ENCODE peak calls at places on chromosomes 6 and 20, in nine cellular contexts. O is neural progenitor cell, Q is fibroblast of lung, B is astrocyte, Z is IMR-90, S is PC-9, D is mammary epithelial cell, W is GM23248, H is OCI-LY7. C is an unnamed sample. For H3K4me1, the result is how much of the 10 kb centered on the place peaks cover.

GRCh38 chr20:58759947-58760346 is 67.3 kb downstream of the NPEPL1 start:
- DNase-seq in O (no peak), W (no peak), Z (no peak), D (no peak), B (no peak), H (no peak), Q (no peak), S (no peak), C (no peak)

GRCh38 chr6:6405031-6405430 is 84.6 kb upstream of the F13A1 start:
- DNase-seq in W (no peak), Q (no peak), S (no peak), O (no peak), D (no peak), B (no peak), Z (no peak), H (no peak), C (no peak)

GRCh38 chr6:150586850-150587359 is 12.8 kb upstream of the PLEKHG1 start:
- DNase-seq in H (no peak), W (peak), O (no peak), S (no peak), D (no peak), Q (no peak), Z (no peak), B (no peak), C (no peak)

GRCh38 chr20:17614812-17615644 is 45.2 kb downstream of the DSTN start:
- DNase-seq in W (no peak), S (no peak), O (no peak), Q (no peak), Z (no peak), D (no peak), H (no peak), B (no peak), C (peak)

GRCh38 chr6:148147431-148147830 is 195.2 kb upstream of the SASH1 start:
- DNase-seq in B (no peak), Q (no peak), D (no peak), W (no peak), S (no peak), O (no peak), Z (no peak), H (no peak), C (no peak)

GRCh38 chr6:160275511-160276003 is 16.9 kb upstream of the SLC22A2 start:
- DNase-seq in S (no peak), H (no peak), Z (no peak), W (no peak), B (no peak), D (no peak), Q (no peak), O (no peak), C (no peak)

GRCh38 chr6:42200035-42200434 is 5.3 kb upstream of the GUCA1B start:
- DNase-seq in B (peak), S (no peak), Q (peak), H (no peak), Z (peak), O (no peak), W (peak), D (peak), C (peak)

GRCh38 chr6:12148841-12149240 is 136.7 kb downstream of the HIVEP1 start:
- DNase-seq in O (no peak), B (peak), S (no peak), H (no peak), W (peak), D (no peak), Q (peak), Z (no peak), C (no peak)

GRCh38 chr6:45148278-45148677 is 179.9 kb upstream of the RUNX2 start:
- DNase-seq in S (no peak), Q (peak), B (peak), O (no peak), Z (peak), W (peak), D (peak), H (no peak), C (no peak)

GRCh38 chr20:1375515-1375914 is 17.3 kb downstream of the FKBP1A start:
- DNase-seq in Q (peak), O (no peak), D (peak), W (peak), Z (peak), S (no peak), H (no peak), B (peak), C (no peak)

GRCh38 chr20:58701431-58702160 is 9.0 kb downstream of the NPEPL1 start:
- DNase-seq in H (no peak), D (no peak), W (no peak), B (no peak), Q (no peak), Z (no peak), O (no peak), S (no peak), C (peak)

DNA sequence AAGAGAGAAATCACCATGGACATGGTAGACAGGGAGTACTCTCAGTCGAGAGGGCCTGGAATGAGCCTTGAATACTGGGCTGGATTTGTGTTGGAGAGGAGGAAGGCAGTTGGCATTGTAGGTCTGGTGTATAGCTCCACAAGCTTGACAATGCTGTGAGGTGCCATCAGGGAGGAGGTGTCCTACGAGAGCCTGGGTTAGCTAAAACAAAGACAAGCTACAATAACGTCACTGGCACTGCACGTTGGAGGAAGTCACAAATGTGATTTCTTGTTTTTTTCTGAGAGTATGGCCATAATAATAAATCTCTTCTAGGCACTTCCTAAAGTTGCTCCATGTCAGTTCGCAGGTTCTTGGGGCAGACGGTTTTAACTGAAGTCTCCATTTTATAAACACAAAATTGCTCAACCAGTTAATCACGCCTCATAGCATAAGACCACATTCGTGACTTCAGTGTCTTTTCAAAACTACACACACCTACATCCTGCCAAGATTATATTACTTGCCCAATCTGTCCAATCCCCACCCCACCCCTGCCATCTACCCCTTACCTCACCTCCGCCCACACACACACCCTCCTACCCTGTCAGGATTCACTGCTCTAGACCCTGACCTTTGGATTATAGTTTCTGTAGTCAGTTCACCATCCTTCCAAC is 4.4 kb upstream of the HLA-DMB start:
- DNase-seq in D (no peak), B (peak), Z (peak), S (no peak), H (peak), Q (peak), W (peak), O (no peak), C (no peak)
- H3K27ac ChIP-seq in D (no peak), B (no peak), Z (peak), S (no peak), H (peak), Q (peak), W (no peak), O (no peak), C (no peak)

GRCh38 chr20:31681128-31681727 is 41.4 kb downstream of the BCL2L1 start:
- DNase-seq in O (no peak), D (no peak), B (no peak), S (no peak), Q (no peak), W (no peak), H (no peak), Z (no peak), C (no peak)
- H3K4me1 ChIP-seq in O (under half), D (under half), B (under half), S (under half), Q (under half), W (under half), H (half or more), Z (under half), C (under half)

GRCh38 chr20:57685134-57685851 is 24.5 kb downstream of the PMEPA1 start:
- DNase-seq in W (no peak), H (peak), B (peak), D (no peak), S (no peak), Z (no peak), O (no peak), Q (peak), C (no peak)
- H3K4me2 ChIP-seq in W (no peak), H (peak), B (peak), D (no peak), S (peak), Z (no peak), O (peak), Q (no peak), C (no peak)

DNA sequence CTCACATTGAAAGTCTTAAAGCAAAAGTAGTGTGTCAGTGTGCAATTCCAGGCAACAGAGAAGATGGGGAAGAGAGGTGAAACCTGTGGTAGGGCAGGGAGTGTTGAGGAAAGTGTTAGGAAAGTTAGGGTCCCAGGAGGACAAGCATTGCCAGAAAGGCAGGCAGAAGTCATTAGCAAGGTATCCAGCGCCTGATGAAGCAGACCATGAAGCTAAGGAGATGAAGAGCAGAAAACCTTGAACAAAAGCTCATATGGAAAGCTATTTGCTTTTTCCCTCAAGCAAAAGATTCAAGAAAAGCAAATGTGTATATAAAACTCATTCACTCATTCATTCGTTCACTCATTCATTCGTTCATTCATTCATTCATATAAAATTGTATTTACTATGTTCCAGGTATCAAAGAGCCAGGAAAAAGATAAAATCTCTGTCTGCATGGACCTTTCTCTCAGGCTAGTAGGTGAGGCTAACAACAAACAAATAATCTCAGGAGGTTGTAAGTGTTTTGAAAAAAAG is 96.5 kb downstream of the ELOVL5 start:
- DNase-seq in S (no peak), O (no peak), B (no peak), H (no peak), Z (no peak), Q (no peak), D (no peak), W (no peak), C (no peak)
- H3K27ac ChIP-seq in S (no peak), O (no peak), B (no peak), H (no peak), Z (no peak), Q (no peak), D (no peak), W (no peak), C (no peak)

DNA sequence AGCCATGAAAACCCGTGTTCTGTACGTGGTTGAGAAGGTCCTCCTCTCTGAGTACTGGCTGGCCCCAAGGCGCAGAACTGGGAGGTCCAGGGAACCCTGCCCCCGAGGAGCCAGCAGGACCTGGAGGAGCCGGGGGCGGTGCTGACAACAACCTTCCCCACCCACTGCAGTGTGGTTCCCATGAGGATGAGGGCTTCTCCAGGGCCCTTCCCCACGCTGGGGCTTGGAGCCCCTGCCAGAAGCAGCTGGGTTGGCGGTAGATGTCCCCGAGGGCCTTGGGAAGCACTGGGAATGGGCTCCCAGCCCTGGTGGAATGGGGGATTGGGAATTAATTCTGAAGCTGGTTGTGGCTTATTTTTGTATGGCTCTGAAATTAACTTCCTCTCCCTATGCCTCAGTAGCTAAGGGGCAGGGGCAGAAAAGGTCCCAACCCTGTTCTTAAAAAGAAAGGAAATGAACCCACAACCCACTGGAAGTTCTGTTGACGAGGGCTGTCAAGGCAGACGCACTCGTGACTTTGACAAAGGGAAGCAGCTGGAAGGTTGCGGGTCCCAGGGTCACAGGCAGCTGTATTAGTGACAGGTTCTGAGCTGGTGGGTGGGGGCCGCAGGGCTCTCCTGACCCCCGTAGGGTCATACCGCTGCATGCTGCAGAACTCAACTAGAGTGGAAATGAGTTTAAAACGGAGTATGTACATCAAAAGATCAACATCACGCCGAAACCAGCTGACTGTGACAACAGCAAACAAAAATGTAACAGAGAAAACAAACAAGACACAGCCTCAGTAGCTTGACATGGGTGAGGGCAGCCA is 13.9 kb upstream of the HELZ2 start:
- DNase-seq in W (no peak), Q (no peak), Z (no peak), S (no peak), D (no peak), B (no peak), O (no peak), H (no peak), C (peak)
- H3K4me1 ChIP-seq in W (under half), Q (under half), Z (under half), S (under half), D (under half), B (under half), O (under half), H (under half), C (under half)

C was measured in osteoblast.